ENCODE peak calls at places on chromosomes 6 and 20, in seven cellular contexts. Z, L, J, R, B, M and Q are unnamed samples. For H3K27me3, the result is how much of the 10 kb centered on the place peaks cover.

GRCh38 chr20:25623225-25623735 is 534 bp downstream of the NANP start:
- DNase-seq in L (no peak), B (peak), Z (peak), R (peak), M (peak), J (no peak), Q (peak)

GRCh38 chr6:167993169-167993568 is 4.3 kb upstream of the KIF25 start:
- DNase-seq in M (no peak), Z (no peak), L (no peak), J (no peak), R (peak), B (peak), Q (no peak)

GRCh38 chr6:44001318-44001868 is 125.9 kb downstream of the MRPL14 start:
- DNase-seq in R (no peak), M (no peak), Z (no peak), B (no peak), J (no peak), L (no peak), Q (peak)

GRCh38 chr20:10523438-10523837 is 88.3 kb downstream of the SLX4IP start:
- DNase-seq in J (no peak), R (no peak), M (no peak), L (no peak), B (no peak), Z (no peak), Q (no peak)

GRCh38 chr6:145732788-145733187 is 2.5 kb downstream of the EPM2A start:
- DNase-seq in Z (no peak), L (no peak), R (no peak), B (no peak), M (no peak), J (no peak), Q (no peak)

GRCh38 chr6:31898200-31899011 is 908 bp upstream of the EHMT2 start:
- DNase-seq in B (no peak), R (no peak), M (peak), L (no peak), J (no peak), Z (no peak), Q (no peak)

GRCh38 chr20:12729326-12729725 is 279.4 kb upstream of the SPTLC3 start:
- DNase-seq in Z (no peak), M (no peak), L (no peak), J (no peak), R (no peak), B (no peak), Q (no peak)

GRCh38 chr20:50728981-50729874 is 2.2 kb upstream of the PARD6B start:
- DNase-seq in J (no peak), M (peak), Z (no peak), R (no peak), B (no peak), L (no peak), Q (peak)

DNA sequence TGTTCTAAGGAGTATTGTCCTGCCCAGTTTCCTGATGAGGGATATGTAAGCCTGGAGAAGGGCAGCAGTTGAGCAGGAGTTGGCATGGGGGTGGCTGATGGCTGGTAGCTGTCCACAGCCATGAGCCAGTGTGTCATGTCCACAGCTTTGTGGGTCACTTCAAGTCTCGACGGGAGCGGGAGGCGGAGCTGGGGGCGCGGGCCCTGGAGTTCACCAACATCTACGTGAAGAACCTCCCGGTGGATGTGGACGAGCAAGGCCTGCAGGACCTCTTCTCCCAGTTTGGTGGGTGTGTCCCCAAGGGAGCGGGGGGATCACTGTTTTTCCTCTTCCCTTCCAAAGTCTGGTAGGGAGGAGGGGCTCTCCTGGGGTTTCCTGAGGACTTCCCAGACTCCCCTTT is 8.9 kb downstream of the PABPC1L start:
- DNase-seq in M (no peak), B (no peak), J (no peak), R (no peak), Z (no peak), L (no peak), Q (no peak)
- H3K27me3 ChIP-seq in M (under half), B (under half), J (under half), R (under half), Z (under half), L (under half), Q (under half)

GRCh38 chr20:59044295-59044694 is 1.7 kb upstream of the PRELID3B start:
- DNase-seq in B (no peak), M (no peak), Z (no peak), J (no peak), L (no peak), R (no peak), Q (no peak)

GRCh38 chr20:59044796-59045195 is 2.2 kb upstream of the PRELID3B start:
- DNase-seq in L (no peak), J (no peak), Z (no peak), M (no peak), R (no peak), B (no peak), Q (no peak)

GRCh38 chr20:59042796-59043621 is 423 bp upstream of the PRELID3B start:
- DNase-seq in R (peak), M (peak), Z (peak), J (peak), B (peak), L (peak), Q (peak)

GRCh38 chr20:59042151-59042795 is at the start of gene PRELID3B:
- DNase-seq in L (no peak), B (peak), Z (no peak), J (no peak), M (no peak), R (peak), Q (peak)

DNA sequence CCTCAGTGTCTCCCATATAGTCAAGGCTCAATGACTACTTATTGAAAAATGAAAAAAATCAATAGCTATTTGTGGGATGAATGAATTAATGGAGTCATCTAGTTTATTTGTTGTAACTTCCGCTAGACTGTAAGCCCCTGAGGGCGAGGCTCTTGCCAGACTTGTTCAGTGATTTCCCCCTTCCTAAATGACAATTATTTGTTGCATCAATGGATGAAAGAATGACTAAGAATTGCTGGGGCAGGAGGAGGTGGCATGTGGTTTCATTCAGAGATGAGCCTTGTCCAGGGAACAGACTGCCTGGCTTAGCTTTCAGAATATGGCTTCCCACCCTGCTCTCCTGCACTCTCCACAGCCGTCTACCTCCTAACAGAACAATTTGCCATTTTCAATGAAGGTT is 1.1 kb upstream of the PRELID3B start:
- DNase-seq in L (no peak), J (no peak), R (no peak), B (no peak), M (no peak), Z (no peak), Q (no peak)
- H3K4me3 ChIP-seq in L (no peak), J (no peak), R (no peak), B (no peak), M (no peak), Z (no peak), Q (no peak)

DNA sequence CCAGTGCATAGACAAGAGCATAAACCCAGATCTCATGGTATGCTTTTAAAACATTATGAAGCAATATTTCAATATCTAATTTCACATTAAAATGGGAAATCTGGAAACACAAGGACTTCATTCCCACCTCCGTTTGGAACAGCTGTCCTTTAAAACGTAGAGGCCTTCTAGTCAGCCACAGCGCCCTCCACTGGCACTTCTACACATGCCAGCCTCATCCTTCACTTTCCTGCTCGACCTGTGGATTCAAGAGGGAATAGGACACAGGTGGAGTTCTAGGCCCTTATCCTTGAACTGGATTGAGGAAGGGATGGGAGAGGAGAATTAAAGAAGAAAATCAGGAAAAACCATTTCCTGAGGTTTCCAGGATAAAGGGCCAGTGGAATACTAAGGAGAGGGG is 85.6 kb downstream of the LYRM4 start:
- DNase-seq in L (no peak), Z (no peak), R (no peak), J (no peak), M (no peak), B (no peak), Q (no peak)
- TF ChIP-seq CTCF in L (no peak), Z (peak), R (peak), J (peak), M (no peak), B (no peak), Q (no peak)

GRCh38 chr20:62711703-62712101 is 3.1 kb downstream of the NTSR1 start:
- DNase-seq in R (no peak), M (no peak), B (no peak), J (no peak), L (no peak), Z (no peak), Q (no peak)

GRCh38 chr20:62710886-62711702 is 2.5 kb downstream of the NTSR1 start:
- DNase-seq in J (no peak), L (no peak), B (no peak), R (no peak), M (no peak), Z (no peak), Q (no peak)

GRCh38 chr20:62714006-62714405 is 5.4 kb downstream of the NTSR1 start:
- DNase-seq in R (no peak), L (no peak), J (no peak), Z (no peak), M (no peak), B (no peak), Q (no peak)

GRCh38 chr20:62714799-62715198 is 6.2 kb downstream of the NTSR1 start:
- DNase-seq in J (no peak), Z (no peak), L (no peak), B (no peak), M (no peak), R (no peak), Q (no peak)

GRCh38 chr20:62712606-62713005 is 4.0 kb downstream of the NTSR1 start:
- DNase-seq in R (no peak), B (no peak), J (no peak), Z (no peak), L (no peak), M (no peak), Q (no peak)
- H3K27me3 ChIP-seq in R (half or more), B (under half), J (half or more), Z (under half), L (under half), M (under half), Q (under half)

DNA sequence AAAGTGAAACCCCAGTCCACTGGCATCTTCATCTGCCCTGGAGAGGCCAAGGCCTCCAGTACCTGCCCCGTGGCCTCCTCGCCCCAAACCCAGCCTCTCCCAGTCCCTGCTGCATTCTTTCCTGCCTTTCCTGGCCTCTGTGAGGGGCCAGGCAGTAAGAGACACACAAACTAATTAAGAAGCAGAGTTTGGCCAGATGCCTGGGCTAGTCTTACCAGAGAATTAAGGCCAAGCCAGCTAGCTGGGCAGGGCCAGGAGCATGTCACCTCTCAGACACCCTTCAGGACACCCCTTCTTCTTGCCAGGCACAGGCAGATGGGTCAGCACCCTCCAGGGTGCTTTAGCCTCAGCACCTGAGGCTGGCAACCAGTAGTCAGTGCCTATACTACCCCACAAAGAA is 2.4 kb downstream of the MDGA1 start:
- DNase-seq in M (no peak), J (no peak), L (no peak), Z (no peak), R (no peak), B (no peak), Q (no peak)
- H3K4me3 ChIP-seq in M (no peak), J (no peak), L (no peak), Z (no peak), R (peak), B (no peak), Q (no peak)

GRCh38 chr6:103798166-103798565 is 1061.6 kb downstream of the HACE1 start:
- DNase-seq in Z (no peak), M (no peak), B (no peak), R (no peak), J (no peak), L (no peak), Q (no peak)

GRCh38 chr6:103800131-103800670 is 1059.5 kb downstream of the HACE1 start:
- DNase-seq in Z (no peak), L (no peak), R (no peak), B (no peak), M (no peak), J (no peak), Q (no peak)

DNA sequence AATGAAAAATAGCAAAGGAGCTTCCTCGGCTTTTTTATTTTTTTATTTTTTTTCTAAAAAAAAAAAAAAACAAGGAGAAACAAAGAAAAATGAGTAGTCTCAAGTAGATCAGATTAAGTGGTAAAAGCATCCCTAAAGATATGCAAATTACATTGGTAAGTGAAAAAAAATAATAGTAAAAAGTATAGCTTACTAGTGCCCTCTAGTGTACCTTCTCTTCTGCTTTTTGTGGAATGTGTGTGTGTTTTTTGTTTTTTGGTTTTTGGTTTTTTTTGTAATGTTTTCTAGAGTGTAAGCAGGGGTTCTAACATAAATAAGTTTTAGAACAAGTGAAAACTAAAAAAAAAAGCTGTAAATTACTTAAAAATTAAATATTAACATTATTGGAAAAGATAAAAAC is 1062.0 kb downstream of the HACE1 start:
- DNase-seq in Z (no peak), B (no peak), L (no peak), R (no peak), M (no peak), J (no peak), Q (no peak)
- TF ChIP-seq CTCF in Z (no peak), B (no peak), L (no peak), R (peak), M (peak), J (peak), Q (no peak)

DNA sequence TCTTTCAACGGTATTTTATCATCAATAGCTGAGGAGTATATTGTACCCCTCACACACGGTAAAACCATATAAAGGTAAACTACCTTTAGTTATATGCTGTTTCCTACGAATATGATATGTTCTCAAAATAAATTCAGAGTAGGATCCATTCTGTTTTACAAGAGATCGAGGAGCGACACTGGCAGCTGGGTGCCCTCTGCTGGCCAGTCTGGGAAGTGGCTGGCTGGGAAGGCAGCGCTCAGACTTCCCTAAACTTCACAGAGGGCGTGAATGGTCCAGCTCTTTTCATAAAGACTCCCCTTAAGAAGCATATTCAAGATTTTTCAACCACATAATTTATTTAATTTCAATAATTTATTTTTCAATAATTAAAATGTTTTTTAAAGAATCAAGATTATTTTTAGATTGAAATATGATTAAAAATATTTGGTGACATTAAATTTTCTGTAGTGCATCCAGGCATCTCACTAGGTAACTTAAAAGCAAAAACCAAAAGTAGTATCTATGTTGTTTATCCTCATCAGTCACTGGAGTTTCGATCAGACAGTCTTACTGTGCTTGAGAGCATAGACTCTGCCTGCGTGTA is 187.5 kb upstream of the PDE10A start:
- DNase-seq in R (peak), B (peak), M (peak), J (peak), L (peak), Z (peak), Q (peak)
- H3K27me3 ChIP-seq in R (under half), B (under half), M (under half), J (under half), L (under half), Z (under half), Q (under half)

DNA sequence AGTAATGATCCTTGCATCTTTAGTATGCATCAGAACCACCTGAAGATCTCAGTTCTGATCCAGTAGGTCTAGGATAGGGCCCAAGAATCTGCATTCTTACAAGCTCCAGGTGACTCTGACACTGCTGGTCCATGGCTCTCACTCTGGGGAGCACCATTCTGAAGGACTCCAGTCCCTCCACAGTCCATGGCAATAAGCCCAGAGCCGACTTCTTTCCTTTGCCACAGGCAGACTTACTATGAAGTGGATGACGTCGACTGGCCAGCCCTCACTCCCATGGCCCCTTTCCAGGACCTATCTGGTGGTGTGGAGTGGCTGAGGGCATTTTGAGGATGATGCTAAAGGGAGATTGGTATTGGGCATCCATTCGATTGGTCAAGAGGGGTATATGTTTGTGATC is 21.8 kb upstream of the LY86 start:
- DNase-seq in R (no peak), M (no peak), Z (no peak), L (no peak), B (no peak), J (no peak), Q (no peak)
- H3K4me3 ChIP-seq in R (no peak), M (no peak), Z (no peak), L (no peak), B (no peak), J (no peak), Q (no peak)